ENCODE peak calls at places on chromosomes 2 and 18, in four cellular contexts. F is WTC11, E is GM12878, T is K562. Z is an unnamed sample.

GRCh38 chr18:45684341-45685115 is 39.5 kb upstream of the SLC14A1 start:
- DNase-seq in E (no peak), T (no peak), F (no peak), Z (no peak)

GRCh38 chr18:424071-424868 is 76.2 kb downstream of the COLEC12 start:
- DNase-seq in T (no peak), E (no peak), F (no peak), Z (no peak)

GRCh38 chr2:135585586-135585985 is 54.3 kb downstream of the R3HDM1 start:
- DNase-seq in E (no peak), T (no peak), F (no peak), Z (no peak)

GRCh38 chr18:75341897-75342296 is 85.6 kb downstream of the SMIM21 start:
- DNase-seq in E (no peak), F (no peak), T (no peak), Z (no peak)

GRCh38 chr2:111678651-111679050 is 205.3 kb downstream of the ANAPC1 start:
- DNase-seq in T (no peak), F (no peak), E (no peak), Z (no peak)

GRCh38 chr18:13381907-13382682 is 163.5 kb downstream of the LDLRAD4 start:
- DNase-seq in F (no peak), T (no peak), E (no peak), Z (peak)

GRCh38 chr2:184534986-184535385 is 63.3 kb upstream of the ZNF804A start:
- DNase-seq in E (no peak), T (no peak), F (no peak), Z (no peak)

GRCh38 chr2:70675862-70676261 is 92.1 kb downstream of the ADD2 start:
- DNase-seq in T (no peak), F (no peak), E (no peak), Z (no peak)

GRCh38 chr2:212227755-212228154 is 310.8 kb downstream of the ERBB4 start:
- DNase-seq in F (no peak), T (no peak), E (no peak), Z (no peak)

GRCh38 chr18:36706313-36706881 is 122.4 kb downstream of the TPGS2 start:
- DNase-seq in T (no peak), E (no peak), F (no peak), Z (no peak)

GRCh38 chr2:56130463-56131070 is 53.2 kb upstream of the CCDC85A start:
- DNase-seq in T (peak), F (peak), E (no peak), Z (peak)

GRCh38 chr2:121554998-121555397 is 24.3 kb downstream of the RNU4ATAC start:
- DNase-seq in E (no peak), T (no peak), F (no peak), Z (no peak)

GRCh38 chr2:9311488-9311887 is 104.9 kb downstream of the ASAP2 start:
- DNase-seq in E (no peak), T (no peak), F (no peak), Z (peak)

GRCh38 chr2:164456599-164456998 is 164.7 kb downstream of the GRB14 start:
- DNase-seq in T (no peak), E (no peak), F (no peak), Z (peak)

GRCh38 chr18:79901665-79902064 is 49.8 kb downstream of the SLC66A2 start:
- DNase-seq in E (no peak), F (no peak), T (no peak), Z (no peak)

GRCh38 chr2:168723494-168723893 is 78.9 kb upstream of the NOSTRIN start:
- DNase-seq in T (no peak), E (no peak), F (no peak), Z (no peak)

GRCh38 chr18:21489119-21489750 is 111.3 kb downstream of the ESCO1 start:
- DNase-seq in T (peak), E (no peak), F (peak), Z (peak)

GRCh38 chr2:112776113-112776512 is 8.2 kb downstream of the IL1A start:
- DNase-seq in T (no peak), E (no peak), F (no peak), Z (no peak)

GRCh38 chr2:207480521-207481034 is 49.2 kb upstream of the CREB1 start:
- DNase-seq in T (no peak), F (no peak), E (no peak), Z (no peak)

GRCh38 chr18:59140287-59140885 is 702 bp downstream of the SEC11C start:
- DNase-seq in T (peak), E (no peak), F (peak), Z (no peak)

GRCh38 chr2:216195565-216195978 is 86.4 kb downstream of the XRCC5 start:
- DNase-seq in E (no peak), F (no peak), T (no peak), Z (no peak)

GRCh38 chr2:222709191-222709891 is 37.9 kb downstream of the MOGAT1 start:
- DNase-seq in F (peak), E (no peak), T (peak), Z (no peak)

GRCh38 chr2:22634167-22634566 is 750.8 kb upstream of the KLHL29 start:
- DNase-seq in T (no peak), E (no peak), F (no peak), Z (peak)

GRCh38 chr18:7617738-7618422 is 50.8 kb downstream of the PTPRM start:
- DNase-seq in E (no peak), F (no peak), T (no peak), Z (no peak)

GRCh38 chr2:120720746-120721145 is 14.9 kb upstream of the GLI2 start:
- DNase-seq in T (no peak), E (no peak), F (no peak), Z (peak)

DNA sequence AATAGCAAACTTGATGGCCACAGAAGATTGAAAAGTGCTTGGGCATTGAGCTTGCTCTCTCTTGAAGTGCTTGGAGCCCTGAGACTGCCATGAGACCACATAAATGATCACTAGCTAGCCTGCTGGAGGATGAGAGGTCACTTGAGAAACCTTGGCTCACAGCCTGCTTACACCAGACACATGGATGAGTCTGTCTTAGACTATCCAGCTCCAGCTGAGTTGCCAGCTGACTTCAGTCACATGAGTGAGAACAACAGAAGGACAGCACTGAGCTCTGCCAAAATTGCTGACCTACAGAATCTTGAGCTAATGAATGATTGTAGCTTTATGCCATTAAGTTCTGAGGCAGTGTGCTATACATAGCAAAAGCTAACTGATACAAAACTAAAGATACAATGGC is 18.1 kb downstream of the NABP1 start:
- DNase-seq in E (no peak), F (no peak), T (no peak), Z (no peak)
- TF ChIP-seq USF1 in E (no peak), F (no peak), T (no peak), Z (peak)

DNA sequence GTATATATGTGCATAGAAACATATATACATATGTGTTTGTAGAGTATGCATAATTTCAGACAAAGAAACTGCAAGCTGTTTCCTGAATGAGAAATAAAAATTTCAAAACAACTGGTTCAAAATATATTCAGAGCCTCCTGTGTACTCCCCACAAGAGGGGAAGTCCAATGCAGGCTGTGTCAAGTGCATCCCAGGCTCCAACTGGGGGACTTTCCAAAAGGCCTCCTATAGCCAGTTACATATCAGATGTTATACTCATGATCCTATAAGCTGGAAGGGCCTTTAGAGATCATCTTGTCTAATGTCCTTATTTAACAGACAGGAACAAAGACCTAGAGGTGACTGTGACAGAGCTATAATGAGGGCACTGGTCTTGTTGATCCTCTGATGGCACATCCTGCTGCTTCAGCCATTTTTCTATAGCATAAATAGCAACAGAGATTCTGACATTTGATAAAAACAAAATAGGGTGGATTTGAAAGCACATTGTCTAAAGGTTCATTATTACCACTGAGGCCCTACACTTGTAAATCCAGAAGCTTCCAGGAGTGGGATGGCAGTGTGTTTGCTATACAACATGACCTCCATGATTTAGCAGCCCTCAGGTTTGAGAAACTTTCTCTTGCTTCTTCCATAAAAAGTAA is 93.1 kb upstream of the CD302 start:
- DNase-seq in T (no peak), F (no peak), E (no peak), Z (no peak)
- TF ChIP-seq USF1 in T (no peak), F (no peak), E (no peak), Z (no peak)

GRCh38 chr2:71826299-71826698 is 321.4 kb downstream of the CYP26B1 start:
- DNase-seq in E (no peak), T (no peak), F (no peak), Z (no peak)
- TF ChIP-seq USF1 in E (no peak), T (no peak), F (no peak), Z (no peak)

DNA sequence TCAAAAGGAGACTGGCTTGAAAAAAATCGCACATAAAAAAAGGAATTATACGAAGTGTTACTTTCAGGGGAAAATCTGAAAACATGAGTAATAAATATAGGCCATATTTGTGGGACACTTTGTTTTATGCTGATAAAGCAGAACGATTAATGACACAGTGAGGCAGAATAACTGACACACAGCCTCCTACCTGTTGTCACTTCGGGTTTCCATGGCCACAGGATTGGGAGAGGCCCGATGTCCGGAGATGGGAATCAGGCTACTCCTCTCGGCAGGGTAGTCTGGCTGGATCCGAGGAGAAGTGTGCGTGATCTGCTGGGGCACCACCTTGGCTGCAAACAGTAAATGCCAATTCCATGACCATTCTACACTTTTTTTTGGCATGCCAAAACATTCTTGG is 31.7 kb downstream of the SAP130 start:
- DNase-seq in E (no peak), T (no peak), F (no peak), Z (no peak)
- TF ChIP-seq USF1 in E (no peak), T (no peak), F (no peak), Z (no peak)

GRCh38 chr2:173092844-173093402 is 17.3 kb downstream of the MAP3K20 start:
- DNase-seq in E (no peak), F (no peak), T (no peak), Z (no peak)

GRCh38 chr2:173090973-173091660 is 15.5 kb downstream of the MAP3K20 start:
- DNase-seq in T (peak), F (no peak), E (no peak), Z (no peak)

GRCh38 chr2:173087793-173088493 is 12.3 kb downstream of the MAP3K20 start:
- DNase-seq in F (no peak), T (no peak), E (no peak), Z (no peak)

GRCh38 chr2:173087214-173087581 is 11.6 kb downstream of the MAP3K20 start:
- DNase-seq in F (no peak), T (no peak), E (no peak), Z (no peak)

DNA sequence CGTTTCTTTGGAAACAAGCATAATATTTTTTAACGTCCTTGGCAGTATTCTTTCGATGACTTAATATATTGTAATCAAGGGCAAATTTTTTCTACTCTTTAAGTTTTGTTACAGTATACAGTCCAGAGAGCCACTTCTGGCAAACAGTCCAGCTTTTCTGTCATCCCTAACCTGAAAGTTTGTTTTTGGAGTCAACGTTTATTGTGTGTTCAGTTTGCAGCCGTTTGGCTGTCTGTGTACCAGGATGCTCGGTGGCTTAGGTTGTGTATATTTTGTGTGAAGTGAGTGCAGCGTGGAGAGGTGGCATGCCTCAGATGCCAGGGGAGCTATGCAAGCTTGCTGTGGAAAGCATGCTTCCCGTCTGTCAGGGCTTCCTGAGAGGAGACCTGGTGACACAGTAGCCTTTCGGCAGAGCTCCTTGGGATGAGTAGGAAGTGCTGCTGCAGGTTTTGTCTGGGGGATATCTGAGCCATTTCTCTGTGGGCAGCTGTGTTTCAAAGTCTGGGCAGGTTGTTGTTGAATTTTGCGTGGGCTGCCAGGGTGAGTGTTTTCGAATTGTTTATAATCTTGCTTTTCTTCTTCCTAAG is 14.7 kb downstream of the MAP3K20 start:
- DNase-seq in F (no peak), T (no peak), E (no peak), Z (no peak)
- TF ChIP-seq USF1 in F (no peak), T (no peak), E (no peak), Z (no peak)

GRCh38 chr18:8841781-8842485 is 136.6 kb downstream of the MTCL1 start:
- DNase-seq in T (no peak), F (no peak), E (no peak), Z (no peak)
- TF ChIP-seq USF1 in T (no peak), F (no peak), E (no peak), Z (no peak)

GRCh38 chr2:228786932-228787331 is 484.2 kb downstream of the PID1 start:
- DNase-seq in T (no peak), F (no peak), E (no peak), Z (no peak)
- TF ChIP-seq USF1 in T (no peak), F (no peak), E (no peak), Z (no peak)

Z was measured in SK-N-SH.